ENCODE peak calls at places on chromosome 1, in ten cellular contexts. L is prostate gland, W is GM20000, E is transverse colon, N is fibroblast of lung, O is heart right ventricle, X is H9, M is fibroblast of pulmonary artery, Q is substantia nigra, A is myocyte. C is an unnamed sample.

GRCh38 chr1:115336741-115337140 is 1.3 kb downstream of the NGF start:
- DNase-seq in L (no peak), W (no peak), E (no peak), N (no peak), O (no peak), X (no peak), M (no peak), Q (no peak), A (no peak), C (no peak)

GRCh38 chr1:205510951-205511330 is 6.5 kb downstream of the CDK18 start:
- DNase-seq in L (no peak), W (no peak), E (no peak), N (no peak), O (no peak), X (no peak), M (no peak), Q (no peak), A (no peak), C (no peak)

GRCh38 chr1:43366601-43367025 is 1.2 kb downstream of the ELOVL1 start:
- DNase-seq in L (no peak), W (no peak), E (no peak), N (no peak), O (no peak), X (no peak), M (no peak), Q (no peak), A (no peak), C (no peak)

GRCh38 chr1:198837276-198838021 is 198.6 kb downstream of the PTPRC start:
- DNase-seq in L (no peak), W (no peak), E (peak), N (no peak), O (no peak), X (no peak), M (no peak), Q (no peak), A (no peak), C (peak)

GRCh38 chr1:199205740-199206139 is 566.9 kb downstream of the PTPRC start:
- DNase-seq in L (no peak), W (no peak), E (no peak), N (no peak), O (no peak), X (no peak), M (peak), Q (no peak), A (no peak), C (no peak)

GRCh38 chr1:150256193-150256548 is 1.4 kb upstream of the CA14 start:
- DNase-seq in L (no peak), W (no peak), E (no peak), N (no peak), O (no peak), X (no peak), M (no peak), Q (no peak), A (no peak), C (no peak)

GRCh38 chr1:32201011-32201855 is 838 bp downstream of the CCDC28B start:
- DNase-seq in L (peak), W (peak), E (peak), N (peak), O (peak), X (peak), M (peak), Q (peak), A (peak), C (no peak)

GRCh38 chr1:17875882-17876280 is 120.7 kb downstream of the ACTL8 start:
- DNase-seq in L (no peak), W (no peak), E (no peak), N (peak), O (peak), X (no peak), M (no peak), Q (no peak), A (no peak), C (no peak)

GRCh38 chr1:28878796-28879195 is 35.6 kb upstream of the EPB41 start:
- DNase-seq in L (no peak), W (no peak), E (no peak), N (no peak), O (no peak), X (no peak), M (no peak), Q (no peak), A (no peak), C (no peak)

GRCh38 chr1:204126367-204126766 is 25.5 kb downstream of the ETNK2 start:
- DNase-seq in L (peak), W (no peak), E (no peak), N (no peak), O (no peak), X (no peak), M (no peak), Q (no peak), A (no peak), C (no peak)

GRCh38 chr1:111513410-111514020 is 10.1 kb upstream of the ADORA3 start:
- DNase-seq in L (no peak), W (no peak), E (no peak), N (no peak), O (no peak), X (no peak), M (no peak), Q (peak), A (no peak), C (peak)

C was measured in LNCaP clone FGC.